ENCODE peak calls at places on chromosome 20, in four cellular contexts. B is iPS DF 6.9, U is IMR-90, E is cardiac muscle cell. S is an unnamed sample.

GRCh38 chr20:37503256-37503927 is 17.7 kb upstream of the NNAT start:
- DNase-seq in B (no peak), E (no peak), U (no peak), S (no peak)

GRCh38 chr20:54197621-54198604 is 10.0 kb upstream of the PFDN4 start:
- DNase-seq in U (peak; percentile 49), E (peak; percentile 79), B (no peak), S (no peak)

GRCh38 chr20:36154696-36155628 is at the start of gene EPB41L1:
- DNase-seq in U (no peak), B (no peak), E (peak; percentile 32), S (no peak)

GRCh38 chr20:18794428-18794787 is 19.2 kb upstream of the SCP2D1 start:
- DNase-seq in U (no peak), B (no peak), E (no peak), S (no peak)

GRCh38 chr20:6746901-6747609 is 20.4 kb upstream of the BMP2 start:
- DNase-seq in U (peak; percentile 28), B (no peak), E (no peak), S (no peak)

GRCh38 chr20:59701236-59701635 is 96.9 kb downstream of the PHACTR3 start:
- DNase-seq in E (no peak), U (no peak), B (no peak), S (no peak)

GRCh38 chr20:46631874-46632446 is 19.3 kb downstream of the SLC13A3 start:
- DNase-seq in E (no peak), U (no peak), B (no peak), S (no peak)

GRCh38 chr20:21315138-21315537 is 12.0 kb downstream of the XRN2 start:
- DNase-seq in B (no peak), U (peak; percentile 78), E (peak; percentile 90), S (no peak)

GRCh38 chr20:43666376-43667328 is at the start of gene MYBL2:
- DNase-seq in U (peak; percentile 45), E (peak; percentile 64), B (no peak), S (peak; percentile 91)

GRCh38 chr20:51237278-51237677 is 214.4 kb upstream of the KCNG1 start:
- DNase-seq in B (no peak), U (peak; percentile 4), E (peak; percentile 75), S (no peak)

GRCh38 chr20:21505161-21505809 is 8.6 kb downstream of the NKX2-2 start:
- DNase-seq in U (peak; percentile 22), E (peak; percentile 51), B (no peak), S (peak; percentile 70)

GRCh38 chr20:60057866-60058807 is 99.9 kb downstream of the CDH26 start:
- DNase-seq in U (peak; percentile 79), B (no peak), E (peak; percentile 15), S (no peak)

GRCh38 chr20:10360878-10361277 is 73.1 kb downstream of the MKKS start:
- DNase-seq in U (no peak), B (no peak), E (no peak), S (no peak)

GRCh38 chr20:10357974-10358373 is 76.0 kb downstream of the MKKS start:
- DNase-seq in B (no peak), E (peak; percentile 35), U (peak; percentile 17), S (peak; percentile 14)

GRCh38 chr20:10359621-10360040 is 74.4 kb downstream of the MKKS start:
- DNase-seq in B (no peak), U (peak; percentile 64), E (peak; percentile 40), S (no peak)

GRCh38 chr20:10366898-10367419 is 67.1 kb downstream of the MKKS start:
- DNase-seq in E (no peak), U (no peak), B (no peak), S (no peak)

GRCh38 chr20:10362674-10363073 is 71.3 kb downstream of the MKKS start:
- DNase-seq in B (no peak), U (no peak), E (no peak), S (no peak)
- H3K4me1 ChIP-seq in B (no peaks in the 10 kb centered on the region), U (peaks cover 1% of the 10 kb centered on the region), E (peaks cover 6% of the 10 kb centered on the region), S (no peaks in the 10 kb centered on the region)

GRCh38 chr20:3175270-3175669 is 1.9 kb upstream of the LZTS3 start:
- DNase-seq in E (no peak), B (no peak), U (no peak), S (no peak)
- H3K4me3 ChIP-seq in E (no peak overlapping the region), B (no peak overlapping the region), U (no peak overlapping the region), S (no peak overlapping the region)

DNA sequence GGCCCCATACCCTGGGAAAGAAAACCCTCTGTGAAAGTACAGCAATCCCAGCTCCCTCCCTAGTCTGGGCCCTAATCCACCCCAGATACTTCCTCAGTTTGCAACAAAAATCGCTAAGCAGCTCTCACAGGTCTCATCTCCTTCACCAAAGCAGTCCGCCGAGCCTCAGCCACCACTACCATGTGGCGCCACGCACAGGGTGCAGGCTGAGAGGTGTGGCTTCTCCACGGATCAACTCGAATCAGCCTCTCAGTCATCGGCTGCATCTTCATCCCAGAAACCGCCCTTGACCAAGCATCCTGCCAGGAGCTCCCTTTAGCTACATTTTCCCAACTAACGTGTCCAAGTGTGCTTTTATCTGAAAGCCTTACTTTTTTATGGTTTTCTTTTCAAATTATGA is 50.7 kb downstream of the ANKRD60 start:
- DNase-seq in U (no peak), B (no peak), E (no peak), S (no peak)
- H3K4me1 ChIP-seq in U (peaks cover 2% of the 10 kb centered on the region), B (peaks cover 7% of the 10 kb centered on the region), E (no peaks in the 10 kb centered on the region), S (no peaks in the 10 kb centered on the region)

DNA sequence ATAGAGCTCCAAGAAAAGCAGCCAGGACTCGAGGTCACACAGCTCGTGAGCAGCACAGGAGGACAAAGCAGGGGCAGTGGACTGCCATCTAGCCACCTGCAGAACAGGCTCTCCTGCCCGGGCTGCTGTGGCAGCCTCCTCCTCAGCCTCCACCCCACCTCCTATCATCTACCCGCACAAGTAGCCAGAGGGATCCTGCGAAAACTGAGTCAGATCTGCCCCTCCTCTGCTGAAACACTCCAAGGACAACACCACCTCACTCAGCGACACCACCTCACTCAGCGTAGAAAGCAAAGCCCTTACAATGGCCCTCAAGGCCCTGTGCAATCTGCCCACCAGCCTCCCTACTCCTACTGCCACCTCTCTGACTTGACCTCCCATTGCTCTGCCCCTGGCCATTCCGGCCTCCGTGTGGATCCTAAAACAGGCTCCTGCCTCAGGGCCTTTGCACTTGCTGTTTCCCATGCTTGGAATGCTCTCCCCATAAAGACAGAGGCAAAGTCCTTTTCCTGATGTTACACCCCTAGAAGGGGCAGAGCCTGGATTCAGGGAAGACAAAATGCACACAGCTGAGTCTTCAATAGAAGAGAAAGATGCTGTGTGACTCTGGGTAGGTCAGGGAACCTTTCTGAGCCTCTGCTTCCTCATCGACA is 19.3 kb downstream of the PREX1 start:
- DNase-seq in U (no peak), E (no peak), B (no peak), S (no peak)
- H3K4me3 ChIP-seq in U (no peak overlapping the region), E (no peak overlapping the region), B (no peak overlapping the region), S (no peak overlapping the region)

GRCh38 chr20:19812696-19813095 is 54.6 kb downstream of the RIN2 start:
- DNase-seq in B (no peak), E (no peak), U (no peak), S (no peak)

GRCh38 chr20:19809487-19809886 is 51.4 kb downstream of the RIN2 start:
- DNase-seq in E (no peak), U (no peak), B (no peak), S (no peak)

GRCh38 chr20:19812056-19812455 is 54.0 kb downstream of the RIN2 start:
- DNase-seq in U (peak; percentile 62), B (no peak), E (no peak), S (no peak)

GRCh38 chr20:19813839-19814238 is 55.8 kb downstream of the RIN2 start:
- DNase-seq in E (no peak), B (no peak), U (peak; percentile 34), S (no peak)

DNA sequence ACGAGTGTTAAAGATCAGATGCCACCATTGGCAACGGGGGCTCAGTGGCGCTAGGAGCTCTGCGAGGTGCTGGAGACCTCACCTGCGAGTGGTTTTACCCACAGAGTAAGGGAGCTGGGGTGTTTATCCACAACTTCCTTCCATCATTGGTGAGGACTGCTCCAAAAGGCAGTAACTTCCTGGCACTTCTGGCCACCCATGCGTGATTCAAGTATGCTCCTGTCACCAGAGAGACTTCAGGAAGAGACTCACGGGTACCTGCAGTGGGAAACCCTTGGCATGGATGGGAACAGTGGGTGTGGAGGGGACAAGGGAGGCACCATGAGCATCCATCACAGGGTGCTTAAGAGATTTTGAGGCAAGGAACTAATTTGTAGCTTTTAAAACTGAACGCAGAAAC is 53.2 kb downstream of the RIN2 start:
- DNase-seq in E (no peak), B (no peak), U (no peak), S (no peak)
- H3K4me1 ChIP-seq in E (peaks cover 24% of the 10 kb centered on the region), B (no peaks in the 10 kb centered on the region), U (peaks cover 34% of the 10 kb centered on the region), S (no peaks in the 10 kb centered on the region)

GRCh38 chr20:26209171-26209941 is 512.7 kb upstream of the ZNF337 start:
- DNase-seq in B (no peak), U (peak; percentile 11), E (peak; percentile 27), S (no peak)
- H3K4me3 ChIP-seq in B (peak overlapping the region; percentile 35), U (no peak overlapping the region), E (peak overlapping the region; percentile 17), S (no peak overlapping the region)

GRCh38 chr20:62351469-62352401 is 15.4 kb downstream of the LAMA5 start:
- DNase-seq in B (no peak), U (no peak), E (no peak), S (no peak)
- H3K4me1 ChIP-seq in B (peaks cover 14% of the 10 kb centered on the region), U (peaks cover 16% of the 10 kb centered on the region), E (peaks cover 17% of the 10 kb centered on the region), S (peaks cover under 1% of the 10 kb centered on the region)

DNA sequence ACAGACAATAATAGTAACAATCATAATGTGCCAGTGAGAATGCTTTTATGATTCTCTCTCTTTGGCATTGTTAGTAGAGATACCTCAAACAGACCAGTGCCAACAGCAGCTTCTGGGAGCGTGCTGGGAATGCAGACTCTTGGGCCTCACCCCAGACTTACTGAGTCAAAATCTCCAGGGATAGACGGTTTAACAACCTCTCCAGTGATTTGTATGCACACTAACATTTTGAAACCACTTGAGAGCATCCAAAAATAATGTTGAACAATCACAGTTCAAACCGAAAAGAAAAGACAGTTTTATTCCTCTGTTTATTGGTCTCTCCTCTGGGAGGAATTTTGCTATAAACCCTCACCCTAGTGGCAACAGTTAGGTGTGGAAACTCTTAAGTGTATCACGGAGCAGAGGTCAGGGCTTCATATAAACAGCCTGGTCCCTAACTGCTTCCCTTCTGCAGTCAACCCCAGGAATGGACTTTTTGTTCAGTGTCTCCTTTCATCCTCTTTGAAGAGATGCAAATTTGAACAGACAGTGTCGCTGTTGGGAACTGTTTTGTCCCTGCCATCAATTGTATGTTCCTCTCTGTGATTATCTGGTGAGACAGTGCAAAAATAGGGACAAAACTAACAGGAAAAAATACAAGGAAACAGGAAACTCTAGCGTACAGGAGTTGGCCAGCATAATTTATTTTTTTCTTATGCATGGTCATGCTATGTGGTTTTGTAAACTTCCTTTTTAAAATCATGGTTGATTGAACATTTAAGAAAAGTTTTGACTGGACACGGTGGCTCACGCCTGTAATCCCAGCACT is 162.4 kb upstream of the BTBD3 start:
- DNase-seq in E (no peak), U (no peak), B (no peak), S (no peak)
- H3K4me3 ChIP-seq in E (no peak overlapping the region), U (no peak overlapping the region), B (no peak overlapping the region), S (no peak overlapping the region)

GRCh38 chr20:22789661-22790060 is 205.3 kb upstream of the FOXA2 start:
- DNase-seq in U (no peak), B (no peak), E (peak; percentile 29), S (no peak)
- H3K4me1 ChIP-seq in U (peaks cover 1% of the 10 kb centered on the region), B (no peaks in the 10 kb centered on the region), E (no peaks in the 10 kb centered on the region), S (no peaks in the 10 kb centered on the region)

GRCh38 chr20:25148982-25149846 is 46.3 kb upstream of the ENTPD6 start:
- DNase-seq in E (no peak), B (no peak), U (no peak), S (no peak)
- H3K4me3 ChIP-seq in E (no peak overlapping the region), B (no peak overlapping the region), U (no peak overlapping the region), S (no peak overlapping the region)